ENCODE peak calls at places on chromosome 13, in six cellular contexts. F is PC-9, Y is spleen, A is suprapubic skin, W is GM12865, H is A549. G is an unnamed sample.
A peak's percentile ranks its signal among the peaks of the same experiment; 100 is the strongest.

GRCh38 chr13:95553614-95554385 is 1.3 kb downstream of the CLDN10 start:
- DNase-seq in F (no peak), Y (no peak), A (no peak), W (no peak), H (no peak), G (peak; percentile 22)

GRCh38 chr13:51821666-51822065 is 17.7 kb upstream of the DHRS12 start:
- DNase-seq in F (no peak), Y (no peak), A (no peak), W (no peak), H (no peak), G (no peak)

GRCh38 chr13:44355643-44356042 is 18.0 kb upstream of the SERP2 start:
- DNase-seq in F (no peak), Y (no peak), A (no peak), W (no peak), H (no peak), G (no peak)

GRCh38 chr13:98105929-98106336 is 37.0 kb upstream of the FARP1 start:
- DNase-seq in F (peak; percentile 11), Y (no peak), A (no peak), W (no peak), H (no peak), G (no peak)

GRCh38 chr13:93881418-93881817 is 598.1 kb downstream of the DCT start:
- DNase-seq in F (no peak), Y (no peak), A (no peak), W (no peak), H (no peak), G (no peak)

GRCh38 chr13:26590379-26590778 is 32.9 kb downstream of the WASF3 start:
- DNase-seq in F (no peak), Y (no peak), A (no peak), W (no peak), H (no peak), G (no peak)

GRCh38 chr13:64505511-64505910 is 2724.6 kb downstream of the PCDH9 start:
- DNase-seq in F (no peak), Y (no peak), A (no peak), W (no peak), H (no peak), G (no peak)

GRCh38 chr13:50914848-50915247 is 5.3 kb downstream of the RNASEH2B start:
- DNase-seq in F (no peak), Y (no peak), A (no peak), W (peak; percentile 59), H (no peak), G (no peak)

GRCh38 chr13:56736966-56737365 is 403.8 kb upstream of the PRR20A start:
- DNase-seq in F (no peak), Y (no peak), A (no peak), W (no peak), H (no peak), G (no peak)

GRCh38 chr13:23349127-23349897 is 84.2 kb downstream of the SACS start:
- DNase-seq in F (no peak), Y (no peak), A (no peak), W (no peak), H (no peak), G (no peak)
- TF ChIP-seq CTCF in F (no peak), Y (no peak), A (no peak), W (no peak), H (no peak), G (no peak)

GRCh38 chr13:71242191-71242590 is 624.8 kb downstream of the DACH1 start:
- DNase-seq in F (no peak), Y (no peak), A (no peak), W (no peak), H (no peak), G (no peak)

GRCh38 chr13:71244181-71244580 is 622.8 kb downstream of the DACH1 start:
- DNase-seq in F (no peak), Y (no peak), A (no peak), W (no peak), H (no peak), G (no peak)

GRCh38 chr13:71237332-71237731 is 629.7 kb downstream of the DACH1 start:
- DNase-seq in F (no peak), Y (no peak), A (no peak), W (no peak), H (no peak), G (no peak)

DNA sequence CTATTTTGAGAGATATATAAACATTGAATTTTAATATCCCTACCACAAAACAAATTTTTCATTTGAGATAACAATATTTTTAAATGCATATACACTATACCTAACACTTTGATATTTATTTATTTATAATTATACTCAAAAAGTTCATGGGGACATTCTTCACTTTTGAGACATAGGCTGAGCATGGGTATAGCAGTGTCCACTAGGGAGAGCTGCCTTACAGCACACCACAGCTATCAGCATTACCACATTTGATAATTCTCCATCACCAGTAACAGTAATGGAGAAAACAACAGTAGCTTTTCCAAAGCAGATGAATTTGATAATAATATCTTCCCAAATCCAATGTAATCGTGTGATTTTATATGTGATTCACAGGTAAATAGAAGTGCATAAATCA is 626.1 kb downstream of the DACH1 start:
- DNase-seq in F (no peak), Y (no peak), A (no peak), W (peak; percentile 29), H (no peak), G (peak; percentile 6)
- TF ChIP-seq CTCF in F (no peak), Y (peak; percentile 23), A (no peak), W (peak; percentile 30), H (no peak), G (no peak)

GRCh38 chr13:59478908-59479307 is 684.8 kb downstream of the DIAPH3 start:
- DNase-seq in F (no peak), Y (no peak), A (no peak), W (no peak), H (no peak), G (no peak)

GRCh38 chr13:59475911-59476310 is 687.8 kb downstream of the DIAPH3 start:
- DNase-seq in F (no peak), Y (no peak), A (no peak), W (no peak), H (no peak), G (no peak)

GRCh38 chr13:59479629-59480028 is 684.1 kb downstream of the DIAPH3 start:
- DNase-seq in F (no peak), Y (no peak), A (no peak), W (no peak), H (no peak), G (no peak)

GRCh38 chr13:59476376-59476775 is 687.4 kb downstream of the DIAPH3 start:
- DNase-seq in F (no peak), Y (no peak), A (no peak), W (no peak), H (no peak), G (no peak)

GRCh38 chr13:59477011-59477410 is 686.7 kb downstream of the DIAPH3 start:
- DNase-seq in F (no peak), Y (no peak), A (no peak), W (peak; percentile 7), H (peak; percentile 7), G (no peak)
- TF ChIP-seq CTCF in F (peak; percentile 30), Y (no peak), A (no peak), W (peak; percentile 46), H (no peak), G (no peak)

DNA sequence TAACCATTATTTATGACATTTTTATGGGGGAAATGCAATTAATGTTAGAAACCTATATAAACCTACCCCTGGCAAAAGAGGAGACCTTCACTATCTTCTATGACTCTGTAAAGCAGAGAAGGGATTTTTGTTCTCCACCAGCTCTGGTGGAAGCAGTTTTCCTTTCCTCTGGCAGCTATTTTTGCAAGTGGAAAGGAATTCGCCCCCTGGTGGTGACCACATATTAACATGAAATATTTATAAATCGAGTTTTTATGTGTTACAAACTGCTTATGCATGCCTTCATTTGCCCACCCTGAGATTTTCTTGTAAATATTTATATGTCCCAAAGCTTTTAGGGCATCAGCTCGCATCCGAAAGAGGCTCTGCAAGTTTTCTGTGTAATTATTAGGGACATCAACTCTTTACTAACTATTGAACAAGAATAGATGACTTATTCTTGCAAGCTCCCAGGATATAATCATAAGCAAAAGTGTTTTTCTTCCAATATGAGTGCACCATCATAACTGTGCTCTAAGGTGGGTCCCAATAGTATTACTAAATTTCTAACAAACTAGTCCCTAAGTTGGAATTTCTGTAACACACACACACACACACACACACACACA is 62.4 kb downstream of the SERTM1 start:
- DNase-seq in F (peak; percentile 11), Y (no peak), A (no peak), W (peak; percentile 54), H (peak; percentile 8), G (peak; percentile 10)
- TF ChIP-seq CTCF in F (peak; percentile 91), Y (peak; percentile 53), A (peak; percentile 60), W (peak; percentile 56), H (peak; percentile 51), G (peak; percentile 20)

DNA sequence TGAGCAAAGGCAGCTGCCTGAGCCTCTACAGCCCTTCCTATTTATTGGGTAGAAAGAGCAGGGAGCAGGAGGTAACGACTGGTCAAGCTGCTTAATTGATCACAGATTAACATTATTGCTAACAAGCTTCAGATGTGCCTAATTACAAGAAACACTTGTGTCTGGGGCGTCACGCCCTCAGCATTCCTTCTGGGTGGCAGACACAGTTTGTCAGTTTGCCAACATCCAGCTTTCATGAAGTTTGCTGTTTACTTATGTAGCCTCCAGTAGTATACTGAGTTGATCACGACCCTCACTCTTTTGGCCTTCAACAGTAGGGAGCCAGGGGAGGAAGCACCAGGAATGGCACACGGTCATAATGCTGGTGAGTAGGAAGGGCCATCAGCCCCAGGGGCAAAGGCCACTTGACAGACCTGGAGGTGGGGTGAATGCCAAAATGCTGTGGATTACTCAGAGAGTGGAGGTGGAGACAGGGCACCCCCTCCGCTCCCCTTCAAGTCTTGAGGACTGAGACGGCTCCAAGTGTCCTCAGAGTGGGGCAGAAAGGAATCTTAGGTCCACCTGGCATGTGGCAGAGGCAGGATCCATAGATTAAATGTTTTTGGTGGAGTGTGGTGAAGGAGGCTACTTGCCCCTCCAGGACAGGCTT is 34.9 kb upstream of the PSPC1 start:
- DNase-seq in F (no peak), Y (no peak), A (no peak), W (no peak), H (no peak), G (no peak)
- TF ChIP-seq CTCF in F (no peak), Y (no peak), A (no peak), W (no peak), H (no peak), G (no peak)

GRCh38 chr13:96988441-96988840 is 5.8 kb downstream of the OXGR1 start:
- DNase-seq in F (no peak), Y (no peak), A (no peak), W (no peak), H (no peak), G (no peak)

GRCh38 chr13:96982672-96983071 is 11.6 kb downstream of the OXGR1 start:
- DNase-seq in F (no peak), Y (no peak), A (no peak), W (no peak), H (no peak), G (no peak)

DNA sequence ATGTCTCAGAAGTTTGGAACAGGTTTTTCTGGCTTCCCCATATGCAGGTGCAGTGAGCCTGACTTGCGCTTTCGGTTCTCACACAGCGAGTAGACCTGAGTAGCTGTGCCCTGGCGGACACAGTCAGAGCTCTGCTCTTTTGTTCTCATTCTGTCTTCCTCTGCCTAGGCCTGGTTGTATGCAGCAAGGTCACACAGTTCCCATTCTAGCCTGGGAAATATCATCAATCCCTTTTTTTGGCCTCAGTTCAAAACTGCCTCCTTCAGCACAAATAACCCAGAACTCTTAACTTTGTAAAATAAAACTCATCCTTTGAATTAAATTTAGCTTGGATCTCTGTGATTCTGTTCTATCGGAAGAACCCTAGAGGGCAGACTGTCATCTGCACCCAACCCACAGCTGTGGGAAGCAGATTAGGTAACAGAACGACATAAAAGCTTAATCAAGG is 10.2 kb downstream of the OXGR1 start:
- DNase-seq in F (peak; percentile 50), Y (peak; percentile 81), A (no peak), W (peak; percentile 69), H (no peak), G (peak; percentile 49)
- TF ChIP-seq CTCF in F (peak; percentile 51), Y (peak; percentile 32), A (no peak), W (no peak), H (no peak), G (no peak)

GRCh38 chr13:60583196-60583908 is 186.3 kb downstream of the TDRD3 start:
- DNase-seq in F (no peak), Y (no peak), A (no peak), W (no peak), H (no peak), G (no peak)
- TF ChIP-seq CTCF in F (no peak), Y (no peak), A (no peak), W (no peak), H (no peak), G (no peak)